ENCODE peak calls at places on chromosomes 12 and 14, in five cellular contexts. G, Y, V, S and N are unnamed samples.
A peak's percentile ranks its signal among the peaks of the same experiment; 100 is the strongest.

GRCh38 chr12:118360785-118361404 is 11.8 kb downstream of the TAOK3 start:
- DNase-seq in Y (no peak), S (no peak), G (no peak), V (no peak), N (no peak)

GRCh38 chr12:55679691-55680090 is 28.0 kb downstream of the ITGA7 start:
- DNase-seq in S (no peak), Y (no peak), V (no peak), G (no peak), N (no peak)

GRCh38 chr14:56491299-56492285 is 88.0 kb upstream of the TMEM260 start:
- DNase-seq in G (peak; percentile 78), Y (peak; percentile 59), V (no peak), S (peak; percentile 50), N (peak; percentile 31)

GRCh38 chr12:80269953-80270552 is 170.7 kb downstream of the OTOGL start:
- DNase-seq in V (no peak), S (no peak), Y (peak; percentile 38), G (peak; percentile 56), N (peak; percentile 68)

GRCh38 chr12:71691504-71692129 is 5.7 kb downstream of the TMEM19 start:
- DNase-seq in S (no peak), G (no peak), Y (peak; percentile 53), V (no peak), N (peak; percentile 54)

GRCh38 chr14:89185919-89186849 is 230.8 kb downstream of the FOXN3 start:
- DNase-seq in V (no peak), Y (no peak), G (no peak), S (no peak), N (no peak)

GRCh38 chr12:69471667-69472385 is 1.6 kb downstream of the FRS2 start:
- DNase-seq in Y (no peak), G (no peak), S (no peak), V (no peak), N (no peak)

GRCh38 chr14:99205086-99205688 is 66.8 kb downstream of the BCL11B start:
- DNase-seq in G (no peak), S (no peak), Y (no peak), V (no peak), N (no peak)

GRCh38 chr14:68849416-68849815 is 56.5 kb upstream of the ZFP36L1 start:
- DNase-seq in V (peak; percentile 41), S (no peak), G (no peak), Y (no peak), N (no peak)

GRCh38 chr14:84401631-84402030 is 1128.3 kb upstream of the FLRT2 start:
- DNase-seq in S (no peak), Y (no peak), V (no peak), G (no peak), N (no peak)

GRCh38 chr14:72049462-72049861 is 117.2 kb downstream of the RGS6 start:
- DNase-seq in G (peak; percentile 38), Y (no peak), V (no peak), S (no peak), N (no peak)

GRCh38 chr12:12714276-12715001 is 2.7 kb upstream of the CDKN1B start:
- DNase-seq in V (peak; percentile 41), G (peak; percentile 66), Y (peak; percentile 89), S (no peak), N (peak; percentile 89)

GRCh38 chr12:24373004-24373403 is 423.5 kb upstream of the SOX5 start:
- DNase-seq in V (no peak), Y (no peak), S (no peak), G (no peak), N (no peak)

GRCh38 chr12:131088701-131089525 is 135.2 kb downstream of the ADGRD1 start:
- DNase-seq in G (no peak), Y (no peak), S (peak; percentile 6), V (peak; percentile 16), N (no peak)

GRCh38 chr14:94670692-94671285 is 58.6 kb downstream of the SERPINA3 start:
- DNase-seq in V (no peak), S (no peak), G (no peak), Y (no peak), N (no peak)

GRCh38 chr12:89140141-89140540 is 212.2 kb downstream of the DUSP6 start:
- DNase-seq in S (no peak), Y (no peak), G (no peak), V (no peak), N (no peak)

GRCh38 chr14:104443391-104444158 is 136.0 kb upstream of the C14orf180 start:
- DNase-seq in V (no peak), Y (no peak), G (peak; percentile 75), S (no peak), N (no peak)

GRCh38 chr12:117514016-117514415 is 152.6 kb upstream of the NOS1 start:
- DNase-seq in G (no peak), Y (no peak), V (peak; percentile 28), S (no peak), N (no peak)

GRCh38 chr14:91872011-91872476 is 4.7 kb upstream of the TC2N start:
- DNase-seq in V (no peak), Y (no peak), G (no peak), S (no peak), N (no peak)

GRCh38 chr14:102781063-102781462 is 3.8 kb downstream of the TRAF3 start:
- DNase-seq in Y (no peak), V (no peak), G (no peak), S (no peak), N (no peak)

GRCh38 chr12:126389215-126389841 is 1324.1 kb downstream of the AACS start:
- DNase-seq in G (no peak), Y (no peak), S (no peak), V (no peak), N (no peak)

GRCh38 chr14:67170706-67171105 is 18.5 kb upstream of the GARIN2 start:
- DNase-seq in S (no peak), G (no peak), Y (no peak), V (no peak), N (no peak)

GRCh38 chr12:109111775-109112491 is 4.5 kb upstream of the ACACB start:
- DNase-seq in Y (peak; percentile 48), S (no peak), G (peak; percentile 68), V (peak; percentile 68), N (peak; percentile 49)

GRCh38 chr12:132547207-132547740 is 57.3 kb downstream of the FBRSL1 start:
- DNase-seq in Y (no peak), G (no peak), V (no peak), S (no peak), N (no peak)

GRCh38 chr12:103334447-103334846 is 161.3 kb downstream of the C12orf42 start:
- DNase-seq in G (peak; percentile 31), V (no peak), S (no peak), Y (no peak), N (no peak)

GRCh38 chr12:15682826-15683225 is 106.4 kb downstream of the EPS8 start:
- DNase-seq in S (no peak), Y (no peak), G (no peak), V (no peak), N (no peak)

GRCh38 chr12:88578821-88579518 is 1.3 kb downstream of the KITLG start:
- DNase-seq in V (no peak), G (peak; percentile 83), S (peak; percentile 10), Y (no peak), N (no peak)